ENCODE peak calls at places on chromosomes 7 and 10, in five cellular contexts. One of them, this sample, is unnamed.

GRCh38 chr10:83371696-83372490 is 767.4 kb upstream of the GHITM start:
- DNase-seq in HFF-Myc: no peak
- DNase-seq in tibial nerve: no peak
- DNase-seq in astrocyte of the spinal cord: no peak
- DNase-seq in fibroblast of the aortic adventitia: no peak
- DNase-seq in this sample: no peak

GRCh38 chr7:10797157-10797556 is 176.5 kb upstream of the PHF14 start:
- DNase-seq in HFF-Myc: no peak
- DNase-seq in tibial nerve: no peak
- DNase-seq in astrocyte of the spinal cord: no peak
- DNase-seq in fibroblast of the aortic adventitia: no peak
- DNase-seq in this sample: no peak

GRCh38 chr7:2860627-2861133 is 16.6 kb upstream of the GNA12 start:
- DNase-seq in HFF-Myc: no peak
- DNase-seq in tibial nerve: no peak
- DNase-seq in astrocyte of the spinal cord: peak; percentile 33
- DNase-seq in fibroblast of the aortic adventitia: no peak
- DNase-seq in this sample: no peak

GRCh38 chr7:112125250-112125649 is 80.9 kb downstream of the DOCK4 start:
- DNase-seq in HFF-Myc: no peak
- DNase-seq in tibial nerve: no peak
- DNase-seq in astrocyte of the spinal cord: no peak
- DNase-seq in fibroblast of the aortic adventitia: no peak
- DNase-seq in this sample: no peak

GRCh38 chr7:153537271-153537670 is 514.9 kb upstream of the DPP6 start:
- DNase-seq in HFF-Myc: no peak
- DNase-seq in tibial nerve: no peak
- DNase-seq in astrocyte of the spinal cord: no peak
- DNase-seq in fibroblast of the aortic adventitia: no peak
- DNase-seq in this sample: no peak

GRCh38 chr7:153022796-153023592 is 263.4 kb downstream of the ACTR3B start:
- DNase-seq in HFF-Myc: no peak
- DNase-seq in tibial nerve: no peak
- DNase-seq in astrocyte of the spinal cord: no peak
- DNase-seq in fibroblast of the aortic adventitia: no peak
- DNase-seq in this sample: no peak

GRCh38 chr7:20964214-20964613 is 177.5 kb upstream of the SP8 start:
- DNase-seq in HFF-Myc: no peak
- DNase-seq in tibial nerve: no peak
- DNase-seq in astrocyte of the spinal cord: no peak
- DNase-seq in fibroblast of the aortic adventitia: no peak
- DNase-seq in this sample: no peak

GRCh38 chr10:69908071-69908470 is 106.4 kb downstream of the COL13A1 start:
- DNase-seq in HFF-Myc: no peak
- DNase-seq in tibial nerve: no peak
- DNase-seq in astrocyte of the spinal cord: no peak
- DNase-seq in fibroblast of the aortic adventitia: no peak
- DNase-seq in this sample: no peak

GRCh38 chr7:11237742-11238141 is 264.1 kb downstream of the PHF14 start:
- DNase-seq in HFF-Myc: no peak
- DNase-seq in tibial nerve: no peak
- DNase-seq in astrocyte of the spinal cord: no peak
- DNase-seq in fibroblast of the aortic adventitia: no peak
- DNase-seq in this sample: no peak

GRCh38 chr10:44779511-44779910 is 131.6 kb upstream of the TMEM72 start:
- DNase-seq in HFF-Myc: no peak
- DNase-seq in tibial nerve: no peak
- DNase-seq in astrocyte of the spinal cord: no peak
- DNase-seq in fibroblast of the aortic adventitia: no peak
- DNase-seq in this sample: no peak

GRCh38 chr10:11186330-11186729 is 168.7 kb downstream of the CELF2 start:
- DNase-seq in HFF-Myc: no peak
- DNase-seq in tibial nerve: no peak
- DNase-seq in astrocyte of the spinal cord: no peak
- DNase-seq in fibroblast of the aortic adventitia: no peak
- DNase-seq in this sample: no peak

GRCh38 chr7:131189488-131189887 is 138.2 kb upstream of the MKLN1 start:
- DNase-seq in HFF-Myc: no peak
- DNase-seq in tibial nerve: no peak
- DNase-seq in astrocyte of the spinal cord: no peak
- DNase-seq in fibroblast of the aortic adventitia: no peak
- DNase-seq in this sample: no peak

GRCh38 chr7:2209146-2209960 is 23.4 kb downstream of the MAD1L1 start:
- DNase-seq in HFF-Myc: peak; percentile 25
- DNase-seq in tibial nerve: peak; percentile 52
- DNase-seq in astrocyte of the spinal cord: peak; percentile 62
- DNase-seq in fibroblast of the aortic adventitia: peak; percentile 79
- DNase-seq in this sample: peak; percentile 33

GRCh38 chr7:138089080-138089901 is 13.0 kb downstream of the AKR1D1 start:
- DNase-seq in HFF-Myc: no peak
- DNase-seq in tibial nerve: no peak
- DNase-seq in astrocyte of the spinal cord: peak; percentile 12
- DNase-seq in fibroblast of the aortic adventitia: peak; percentile 2
- DNase-seq in this sample: peak; percentile 6

GRCh38 chr7:85000973-85001372 is 185.9 kb downstream of the SEMA3D start:
- DNase-seq in HFF-Myc: no peak
- DNase-seq in tibial nerve: no peak
- DNase-seq in astrocyte of the spinal cord: no peak
- DNase-seq in fibroblast of the aortic adventitia: no peak
- DNase-seq in this sample: no peak

GRCh38 chr7:46256870-46257528 is 335.9 kb upstream of the IGFBP3 start:
- DNase-seq in HFF-Myc: peak; percentile 58
- DNase-seq in tibial nerve: no peak
- DNase-seq in astrocyte of the spinal cord: no peak
- DNase-seq in fibroblast of the aortic adventitia: no peak
- DNase-seq in this sample: no peak

GRCh38 chr7:121073463-121074099 is 85.1 kb downstream of the CPED1 start:
- DNase-seq in HFF-Myc: no peak
- DNase-seq in tibial nerve: no peak
- DNase-seq in astrocyte of the spinal cord: no peak
- DNase-seq in fibroblast of the aortic adventitia: peak; percentile 48
- DNase-seq in this sample: no peak

GRCh38 chr7:155619634-155620271 is 24.7 kb upstream of the RBM33 start:
- DNase-seq in HFF-Myc: no peak
- DNase-seq in tibial nerve: no peak
- DNase-seq in astrocyte of the spinal cord: no peak
- DNase-seq in fibroblast of the aortic adventitia: no peak
- DNase-seq in this sample: no peak

GRCh38 chr7:2362385-2363088 is 7.9 kb downstream of the EIF3B start:
- DNase-seq in HFF-Myc: no peak
- DNase-seq in tibial nerve: no peak
- DNase-seq in astrocyte of the spinal cord: no peak
- DNase-seq in fibroblast of the aortic adventitia: no peak
- DNase-seq in this sample: no peak

GRCh38 chr10:5555031-5555510 is 30.3 kb downstream of the CALML3 start:
- DNase-seq in HFF-Myc: no peak
- DNase-seq in tibial nerve: peak; percentile 13
- DNase-seq in astrocyte of the spinal cord: no peak
- DNase-seq in fibroblast of the aortic adventitia: peak; percentile 36
- DNase-seq in this sample: no peak

GRCh38 chr10:29415876-29416275 is 127.0 kb downstream of the LYZL1 start:
- DNase-seq in HFF-Myc: no peak
- DNase-seq in tibial nerve: no peak
- DNase-seq in astrocyte of the spinal cord: no peak
- DNase-seq in fibroblast of the aortic adventitia: peak; percentile 38
- DNase-seq in this sample: no peak

GRCh38 chr7:123715793-123716192 is 33.0 kb downstream of the WASL start:
- DNase-seq in HFF-Myc: no peak
- DNase-seq in tibial nerve: no peak
- DNase-seq in astrocyte of the spinal cord: no peak
- DNase-seq in fibroblast of the aortic adventitia: no peak
- DNase-seq in this sample: no peak

GRCh38 chr10:95413608-95414007 is 122.8 kb upstream of the PDLIM1 start:
- DNase-seq in HFF-Myc: no peak
- DNase-seq in tibial nerve: no peak
- DNase-seq in astrocyte of the spinal cord: no peak
- DNase-seq in fibroblast of the aortic adventitia: no peak
- DNase-seq in this sample: no peak

GRCh38 chr7:155463114-155463811 is 5.3 kb downstream of the EN2 start:
- DNase-seq in HFF-Myc: no peak
- DNase-seq in tibial nerve: no peak
- DNase-seq in astrocyte of the spinal cord: no peak
- DNase-seq in fibroblast of the aortic adventitia: no peak
- DNase-seq in this sample: no peak

GRCh38 chr10:68790476-68790875 is 36.9 kb upstream of the STOX1 start:
- DNase-seq in HFF-Myc: no peak
- DNase-seq in tibial nerve: no peak
- DNase-seq in astrocyte of the spinal cord: no peak
- DNase-seq in fibroblast of the aortic adventitia: no peak
- DNase-seq in this sample: no peak

GRCh38 chr7:51141451-51141971 is 175.1 kb downstream of the COBL start:
- DNase-seq in HFF-Myc: no peak
- DNase-seq in tibial nerve: no peak
- DNase-seq in astrocyte of the spinal cord: peak; percentile 60
- DNase-seq in fibroblast of the aortic adventitia: peak; percentile 73
- DNase-seq in this sample: no peak

GRCh38 chr10:16919076-16919972 is 102.1 kb upstream of the RSU1 start:
- DNase-seq in HFF-Myc: no peak
- DNase-seq in tibial nerve: no peak
- DNase-seq in astrocyte of the spinal cord: no peak
- DNase-seq in fibroblast of the aortic adventitia: no peak
- DNase-seq in this sample: no peak

GRCh38 chr7:123198668-123199652 is 809 bp downstream of the SLC13A1 start:
- DNase-seq in HFF-Myc: no peak
- DNase-seq in tibial nerve: no peak
- DNase-seq in astrocyte of the spinal cord: no peak
- DNase-seq in fibroblast of the aortic adventitia: no peak
- DNase-seq in this sample: no peak

GRCh38 chr10:96272256-96272985 is 1.1 kb upstream of the BLNK start:
- DNase-seq in HFF-Myc: no peak
- DNase-seq in tibial nerve: no peak
- DNase-seq in astrocyte of the spinal cord: no peak
- DNase-seq in fibroblast of the aortic adventitia: no peak
- DNase-seq in this sample: no peak

GRCh38 chr10:128629111-128630096 is 503.2 kb upstream of the MKI67 start:
- DNase-seq in HFF-Myc: no peak
- DNase-seq in tibial nerve: no peak
- DNase-seq in astrocyte of the spinal cord: no peak
- DNase-seq in fibroblast of the aortic adventitia: no peak
- DNase-seq in this sample: peak; percentile 77

GRCh38 chr10:8331387-8331786 is 276.9 kb downstream of the GATA3 start:
- DNase-seq in HFF-Myc: no peak
- DNase-seq in tibial nerve: no peak
- DNase-seq in astrocyte of the spinal cord: no peak
- DNase-seq in fibroblast of the aortic adventitia: no peak
- DNase-seq in this sample: no peak

GRCh38 chr10:51522858-51523257 is 176.5 kb downstream of the CSTF2T start:
- DNase-seq in HFF-Myc: no peak
- DNase-seq in tibial nerve: no peak
- DNase-seq in astrocyte of the spinal cord: no peak
- DNase-seq in fibroblast of the aortic adventitia: no peak
- DNase-seq in this sample: no peak

GRCh38 chr10:44702531-44702930 is 208.6 kb upstream of the TMEM72 start:
- DNase-seq in HFF-Myc: no peak
- DNase-seq in tibial nerve: no peak
- DNase-seq in astrocyte of the spinal cord: no peak
- DNase-seq in fibroblast of the aortic adventitia: no peak
- DNase-seq in this sample: no peak

GRCh38 chr7:46145412-46145811 is 224.3 kb upstream of the IGFBP3 start:
- DNase-seq in HFF-Myc: peak; percentile 79
- DNase-seq in tibial nerve: no peak
- DNase-seq in astrocyte of the spinal cord: peak; percentile 97
- DNase-seq in fibroblast of the aortic adventitia: peak; percentile 99
- DNase-seq in this sample: peak; percentile 97

GRCh38 chr10:6023661-6024333 is 38.4 kb downstream of the IL2RA start:
- DNase-seq in HFF-Myc: no peak
- DNase-seq in tibial nerve: no peak
- DNase-seq in astrocyte of the spinal cord: no peak
- DNase-seq in fibroblast of the aortic adventitia: no peak
- DNase-seq in this sample: no peak

GRCh38 chr10:21363753-21364104 is 161.8 kb downstream of the SKIDA1 start:
- DNase-seq in HFF-Myc: no peak
- DNase-seq in tibial nerve: no peak
- DNase-seq in astrocyte of the spinal cord: no peak
- DNase-seq in fibroblast of the aortic adventitia: no peak
- DNase-seq in this sample: no peak
- H3K4me3 ChIP-seq in HFF-Myc: no peak overlapping the region
- H3K4me3 ChIP-seq in tibial nerve: no peak overlapping the region
- H3K4me3 ChIP-seq in astrocyte of the spinal cord: no peak overlapping the region
- H3K4me3 ChIP-seq in fibroblast of the aortic adventitia: no peak overlapping the region
- H3K4me3 ChIP-seq in this sample: no peak overlapping the region

DNA sequence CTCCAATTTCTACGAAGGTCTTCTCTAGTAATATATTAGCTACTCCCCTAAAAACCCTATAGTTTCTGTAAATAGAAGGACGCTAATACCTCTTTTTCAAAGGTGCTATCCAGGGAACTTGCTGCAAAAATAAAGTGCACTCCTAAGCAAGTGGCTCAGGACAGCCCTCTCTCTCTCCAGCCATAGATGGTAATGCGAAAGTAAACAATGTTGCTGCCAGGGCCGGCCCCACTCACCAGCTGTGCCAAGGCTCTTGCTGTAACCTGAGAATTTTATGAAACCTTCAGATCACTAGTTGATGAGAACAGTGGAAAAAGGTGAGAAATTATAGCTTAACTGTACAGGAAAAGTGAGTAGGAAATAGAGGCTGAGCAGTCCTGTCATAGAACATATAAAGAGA is 10.9 kb upstream of the TAS2R39 start:
- DNase-seq in HFF-Myc: no peak
- DNase-seq in tibial nerve: no peak
- DNase-seq in astrocyte of the spinal cord: no peak
- DNase-seq in fibroblast of the aortic adventitia: peak; percentile 36
- DNase-seq in this sample: no peak
- H3K4me3 ChIP-seq in HFF-Myc: no peak overlapping the region
- H3K4me3 ChIP-seq in tibial nerve: no peak overlapping the region
- H3K4me3 ChIP-seq in astrocyte of the spinal cord: no peak overlapping the region
- H3K4me3 ChIP-seq in fibroblast of the aortic adventitia: no peak overlapping the region
- H3K4me3 ChIP-seq in this sample: no peak overlapping the region

GRCh38 chr7:124930655-124931597 is 1.3 kb upstream of the POT1 start:
- DNase-seq in HFF-Myc: no peak
- DNase-seq in tibial nerve: no peak
- DNase-seq in astrocyte of the spinal cord: no peak
- DNase-seq in fibroblast of the aortic adventitia: no peak
- DNase-seq in this sample: no peak

GRCh38 chr7:124924906-124925305 is 4.7 kb downstream of the POT1 start:
- DNase-seq in HFF-Myc: no peak
- DNase-seq in tibial nerve: no peak
- DNase-seq in astrocyte of the spinal cord: no peak
- DNase-seq in fibroblast of the aortic adventitia: peak; percentile 28
- DNase-seq in this sample: no peak

GRCh38 chr7:124929467-124930172 is at the start of gene POT1:
- DNase-seq in HFF-Myc: peak; percentile 97
- DNase-seq in tibial nerve: peak; percentile 97
- DNase-seq in astrocyte of the spinal cord: peak; percentile 100
- DNase-seq in fibroblast of the aortic adventitia: peak; percentile 100
- DNase-seq in this sample: peak; percentile 98

GRCh38 chr7:124930173-124930623 is 573 bp upstream of the POT1 start:
- DNase-seq in HFF-Myc: no peak
- DNase-seq in tibial nerve: no peak
- DNase-seq in astrocyte of the spinal cord: no peak
- DNase-seq in fibroblast of the aortic adventitia: no peak
- DNase-seq in this sample: no peak
- H3K4me3 ChIP-seq in HFF-Myc: peak overlapping the region; percentile 77
- H3K4me3 ChIP-seq in tibial nerve: no peak overlapping the region
- H3K4me3 ChIP-seq in astrocyte of the spinal cord: peak overlapping the region; percentile 86
- H3K4me3 ChIP-seq in fibroblast of the aortic adventitia: peak overlapping the region; percentile 81
- H3K4me3 ChIP-seq in this sample: peak overlapping the region; percentile 90

GRCh38 chr7:135800560-135800959 is 51.9 kb upstream of the FAM180A start:
- DNase-seq in HFF-Myc: no peak
- DNase-seq in tibial nerve: no peak
- DNase-seq in astrocyte of the spinal cord: no peak
- DNase-seq in fibroblast of the aortic adventitia: no peak
- DNase-seq in this sample: no peak
- H3K4me3 ChIP-seq in HFF-Myc: no peak overlapping the region
- H3K4me3 ChIP-seq in tibial nerve: no peak overlapping the region
- H3K4me3 ChIP-seq in astrocyte of the spinal cord: no peak overlapping the region
- H3K4me3 ChIP-seq in fibroblast of the aortic adventitia: no peak overlapping the region
- H3K4me3 ChIP-seq in this sample: no peak overlapping the region